ENCODE peak calls at places on chromosomes 11 and 22, in ten cellular contexts. J, R, V, N, Q, I, B, L, A and G are unnamed samples.
A peak's percentile ranks its signal among the peaks of the same experiment; 100 is the strongest.

GRCh38 chr11:86360775-86361395 is 13.8 kb upstream of the CCDC81 start:
- DNase-seq in A (no peak), V (peak; percentile 64), N (no peak), L (no peak), Q (no peak), B (peak; percentile 27), R (no peak), I (peak; percentile 6), J (peak; percentile 24), G (no peak)

GRCh38 chr11:46513934-46514342 is 79.9 kb downstream of the AMBRA1 start:
- DNase-seq in I (peak; percentile 20), V (no peak), L (no peak), J (peak; percentile 39), Q (no peak), N (no peak), A (no peak), R (no peak), B (peak; percentile 49), G (no peak)

GRCh38 chr11:107591098-107591445 is at the start of gene ELMOD1:
- DNase-seq in J (no peak), B (peak; percentile 10), N (peak; percentile 65), L (no peak), I (no peak), V (no peak), A (no peak), Q (peak; percentile 37), R (no peak), G (peak; percentile 73)

GRCh38 chr11:19218216-19218615 is 16.4 kb upstream of the CSRP3 start:
- DNase-seq in N (no peak), B (no peak), A (no peak), Q (no peak), L (no peak), V (no peak), R (no peak), I (no peak), J (no peak), G (no peak)

GRCh38 chr11:73521621-73522020 is 76.3 kb downstream of the FAM168A start:
- DNase-seq in R (no peak), Q (no peak), V (no peak), B (peak; percentile 50), N (no peak), A (no peak), L (no peak), J (no peak), I (no peak), G (no peak)

GRCh38 chr11:84056696-84057095 is 770.5 kb upstream of the CCDC90B start:
- DNase-seq in B (no peak), A (no peak), J (no peak), R (no peak), I (no peak), V (no peak), N (no peak), Q (no peak), L (no peak), G (no peak)

GRCh38 chr22:31229402-31230140 is 17.5 kb downstream of the LIMK2 start:
- DNase-seq in R (no peak), V (no peak), I (peak; percentile 89), N (no peak), J (no peak), Q (no peak), A (no peak), B (peak; percentile 38), L (no peak), G (no peak)

GRCh38 chr22:30396871-30397655 is at the start of gene SEC14L2:
- DNase-seq in R (peak; percentile 37), I (peak; percentile 82), L (no peak), V (peak; percentile 37), A (peak; percentile 38), Q (peak; percentile 67), B (no peak), N (peak; percentile 46), J (no peak), G (peak; percentile 56)

GRCh38 chr11:86811637-86812321 is 11.4 kb downstream of the PRSS23 start:
- DNase-seq in L (no peak), V (peak; percentile 67), N (no peak), Q (no peak), I (peak; percentile 86), J (peak; percentile 47), R (no peak), A (no peak), B (peak; percentile 73), G (no peak)

GRCh38 chr22:39302431-39302960 is 16.9 kb downstream of the RPL3 start:
- DNase-seq in I (no peak), Q (no peak), V (no peak), L (no peak), R (no peak), J (no peak), N (no peak), A (no peak), B (no peak), G (no peak)

GRCh38 chr11:36452987-36453386 is 57.1 kb downstream of the TRAF6 start:
- DNase-seq in R (no peak), N (no peak), J (no peak), Q (no peak), B (no peak), I (peak; percentile 41), V (no peak), A (no peak), L (no peak), G (no peak)

GRCh38 chr11:60570970-60571369 is 55.8 kb downstream of the MS4A13 start:
- DNase-seq in Q (no peak), A (no peak), I (no peak), R (no peak), V (no peak), B (no peak), J (no peak), L (no peak), N (no peak), G (no peak)

GRCh38 chr11:92136792-92137191 is 87.8 kb upstream of the FAT3 start:
- DNase-seq in I (no peak), B (no peak), Q (no peak), L (no peak), N (no peak), R (no peak), A (no peak), J (no peak), V (peak; percentile 76), G (no peak)

GRCh38 chr11:65419460-65419772 is 3.2 kb upstream of the NEAT1 start:
- DNase-seq in L (no peak), J (no peak), R (no peak), Q (no peak), N (no peak), I (no peak), B (no peak), V (no peak), A (no peak), G (no peak)

GRCh38 chr11:12529793-12530192 is 144.4 kb upstream of the TEAD1 start:
- DNase-seq in L (no peak), B (no peak), R (no peak), V (no peak), A (no peak), Q (no peak), N (no peak), J (no peak), I (no peak), G (no peak)

GRCh38 chr11:65225284-65226102 is 36.3 kb upstream of the POLA2 start:
- DNase-seq in N (peak; percentile 80), L (no peak), R (peak; percentile 35), A (peak; percentile 31), J (peak; percentile 6), I (peak; percentile 44), V (no peak), B (peak; percentile 27), Q (peak; percentile 62), G (peak; percentile 83)

GRCh38 chr11:73184953-73185671 is 33.0 kb upstream of the P2RY2 start:
- DNase-seq in Q (peak; percentile 38), J (no peak), B (no peak), A (peak; percentile 13), R (peak; percentile 34), N (peak; percentile 68), I (peak; percentile 77), V (peak; percentile 91), L (no peak), G (peak; percentile 66)

GRCh38 chr11:130123414-130124040 is 36.1 kb upstream of the ST14 start:
- DNase-seq in R (no peak), V (no peak), J (no peak), L (no peak), B (no peak), N (no peak), Q (no peak), A (no peak), I (no peak), G (no peak)

GRCh38 chr22:40714514-40714966 is 35.3 kb downstream of the MCHR1 start:
- DNase-seq in N (no peak), R (no peak), B (peak; percentile 87), Q (no peak), L (no peak), V (peak; percentile 14), I (no peak), J (peak; percentile 34), A (no peak), G (no peak)

GRCh38 chr22:29143848-29144785 is 61.6 kb upstream of the EMID1 start:
- DNase-seq in L (no peak), R (no peak), A (no peak), J (no peak), V (no peak), N (no peak), I (no peak), Q (no peak), B (no peak), G (no peak)

GRCh38 chr11:121763526-121763925 is 310.8 kb upstream of the SORL1-AS1 start:
- DNase-seq in L (no peak), Q (no peak), A (no peak), J (no peak), R (no peak), N (peak; percentile 52), B (no peak), I (no peak), V (no peak), G (peak; percentile 35)